ENCODE peak calls at places on chromosomes 7 and 10, in six cellular contexts. F is activated CD4-positive, alpha-beta T cell treated with anti-CD3 and anti-CD28 coated beads for 4 hours; X is KBM-7; J is HuH-7; R is NCI-H226; E is fibroblast of mammary gland. D is an unnamed sample.

GRCh38 chr7:148982596-148983219 is 45.6 kb downstream of the PDIA4 start:
- DNase-seq in F (no peak), X (peak), J (no peak), R (no peak), E (peak), D (peak)

GRCh38 chr10:19144206-19144605 is 95.6 kb downstream of the MALRD1 start:
- DNase-seq in F (no peak), X (no peak), J (no peak), R (no peak), E (no peak), D (no peak)

GRCh38 chr7:12729112-12729511 is 41.7 kb downstream of the ARL4A start:
- DNase-seq in F (no peak), X (peak), J (peak), R (peak), E (peak), D (peak)

GRCh38 chr10:124990671-124991625 is 49.0 kb downstream of the ZRANB1 start:
- DNase-seq in F (no peak), X (no peak), J (no peak), R (no peak), E (no peak), D (no peak)

GRCh38 chr7:127527561-127527960 is 57.8 kb downstream of the GCC1 start:
- DNase-seq in F (no peak), X (no peak), J (no peak), R (no peak), E (no peak), D (no peak)

GRCh38 chr10:43119416-43120115 is 18.7 kb upstream of the CSGALNACT2 start:
- DNase-seq in F (no peak), X (no peak), J (no peak), R (no peak), E (no peak), D (no peak)

GRCh38 chr10:84152769-84153168 is 13.5 kb downstream of the GHITM start:
- DNase-seq in F (no peak), X (no peak), J (no peak), R (no peak), E (no peak), D (no peak)

GRCh38 chr10:131901181-131901829 is 497 bp downstream of the PPP2R2D start:
- DNase-seq in F (peak), X (peak), J (no peak), R (no peak), E (peak), D (peak)

GRCh38 chr7:36545291-36545690 is 155.6 kb downstream of the ANLN start:
- DNase-seq in F (no peak), X (no peak), J (no peak), R (no peak), E (no peak), D (no peak)

GRCh38 chr7:3844545-3845151 is 543.6 kb downstream of the SDK1 start:
- DNase-seq in F (no peak), X (no peak), J (no peak), R (no peak), E (no peak), D (no peak)

GRCh38 chr7:151900591-151901312 is 23.8 kb upstream of the PRKAG2 start:
- DNase-seq in F (no peak), X (no peak), J (no peak), R (no peak), E (peak), D (no peak)

GRCh38 chr10:35202050-35202449 is 75.4 kb downstream of the CREM start:
- DNase-seq in F (no peak), X (no peak), J (no peak), R (no peak), E (no peak), D (no peak)

GRCh38 chr7:132777956-132778355 is 201.7 kb upstream of the PLXNA4 start:
- DNase-seq in F (no peak), X (no peak), J (no peak), R (no peak), E (no peak), D (no peak)

GRCh38 chr10:124736491-124737136 is 7.6 kb downstream of the FAM53B start:
- DNase-seq in F (no peak), X (no peak), J (no peak), R (peak), E (peak), D (peak)